ENCODE peak calls at places on chromosomes 16 and 17, in four cellular contexts. A, K, J and N are unnamed samples.

GRCh38 chr17:57632294-57632693 is 112.8 kb downstream of the CCDC182 start:
- DNase-seq in J (no peak), K (no peak), A (no peak), N (no peak)

GRCh38 chr17:50277357-50277754 is 3.1 kb downstream of the TMEM92 start:
- DNase-seq in J (no peak), K (no peak), A (no peak), N (peak)

GRCh38 chr17:57305918-57306317 is 49.6 kb downstream of the MSI2 start:
- DNase-seq in K (no peak), J (no peak), A (no peak), N (no peak)

GRCh38 chr17:44267165-44267455 is 825 bp downstream of the SLC4A1 start:
- DNase-seq in J (no peak), A (no peak), K (no peak), N (no peak)

GRCh38 chr17:50049636-50050035 is 6.3 kb upstream of the ITGA3 start:
- DNase-seq in A (no peak), K (no peak), J (peak), N (no peak)

GRCh38 chr17:77373298-77374169 is 232.8 kb downstream of the SEC14L1 start:
- DNase-seq in J (no peak), A (peak), K (peak), N (peak)

GRCh38 chr16:74064120-74064735 is 232.4 kb upstream of the PSMD7 start:
- DNase-seq in A (no peak), J (no peak), K (no peak), N (peak)

GRCh38 chr17:72416054-72416691 is 295.4 kb downstream of the SOX9 start:
- DNase-seq in A (peak), J (no peak), K (no peak), N (peak)

GRCh38 chr17:57957886-57958285 is 2.7 kb upstream of the CUEDC1 start:
- DNase-seq in J (no peak), K (no peak), A (no peak), N (no peak)

GRCh38 chr16:74771656-74772315 is 2.8 kb downstream of the FA2H start:
- DNase-seq in K (no peak), J (no peak), A (no peak), N (no peak)

GRCh38 chr17:4512156-4513112 is 13.8 kb downstream of the SPNS2 start:
- DNase-seq in K (no peak), J (no peak), A (no peak), N (no peak)

GRCh38 chr17:33013596-33014375 is 22.1 kb downstream of the SPACA3 start:
- DNase-seq in J (no peak), A (no peak), K (no peak), N (no peak)

GRCh38 chr16:4272114-4272954 is 489 bp downstream of the TFAP4 start:
- DNase-seq in K (peak), J (peak), A (peak), N (peak)

GRCh38 chr16:7550096-7550495 is 217.5 kb downstream of the RBFOX1 start:
- DNase-seq in A (no peak), J (no peak), K (no peak), N (no peak)

GRCh38 chr17:56169621-56170020 is 16.3 kb downstream of the ANKFN1 start:
- DNase-seq in A (no peak), J (no peak), K (no peak), N (no peak)

GRCh38 chr17:43515641-43516040 is 30.5 kb downstream of the ETV4 start:
- DNase-seq in J (no peak), K (no peak), A (no peak), N (no peak)

GRCh38 chr17:16027708-16028584 is 28.3 kb downstream of the TTC19 start:
- DNase-seq in J (peak), K (peak), A (no peak), N (no peak)

GRCh38 chr17:54085934-54086333 is 263.2 kb downstream of the KIF2B start:
- DNase-seq in J (no peak), K (peak), A (peak), N (no peak)

GRCh38 chr16:89369266-89369895 is 121.0 kb downstream of the ANKRD11 start:
- DNase-seq in K (no peak), J (no peak), A (no peak), N (no peak)

GRCh38 chr16:8931864-8932263 is 31.8 kb downstream of the USP7 start:
- DNase-seq in A (peak), K (peak), J (peak), N (no peak)

GRCh38 chr16:89145406-89146161 is 26.0 kb upstream of the CDH15 start:
- DNase-seq in K (no peak), J (no peak), A (no peak), N (no peak)

GRCh38 chr16:11256657-11257130 is 690 bp upstream of the SOCS1 start:
- DNase-seq in A (peak), K (peak), J (peak), N (peak)

GRCh38 chr17:78921437-78921971 is 3.7 kb downstream of the TIMP2 start:
- DNase-seq in K (no peak), A (no peak), J (no peak), N (peak)

GRCh38 chr17:7477392-7478275 is 1.8 kb downstream of the ZBTB4 start:
- DNase-seq in A (peak), J (peak), K (peak), N (peak)

GRCh38 chr17:40366076-40366860 is 1.7 kb upstream of the GJD3 start:
- DNase-seq in J (no peak), A (no peak), K (no peak), N (no peak)

GRCh38 chr17:63075969-63076368 is 109.9 kb downstream of the TANC2 start:
- DNase-seq in J (no peak), A (no peak), K (no peak), N (no peak)

GRCh38 chr16:87954361-87954760 is 3.1 kb downstream of the BANP start:
- DNase-seq in A (no peak), J (no peak), K (no peak), N (no peak)
- H3K4me2 ChIP-seq in A (no peak), J (no peak), K (no peak), N (no peak)

GRCh38 chr17:2171725-2172446 is 117.0 kb downstream of the HIC1 start:
- DNase-seq in A (no peak), K (peak), J (no peak), N (no peak)
- H3K4me2 ChIP-seq in A (no peak), K (peak), J (peak), N (peak)

DNA sequence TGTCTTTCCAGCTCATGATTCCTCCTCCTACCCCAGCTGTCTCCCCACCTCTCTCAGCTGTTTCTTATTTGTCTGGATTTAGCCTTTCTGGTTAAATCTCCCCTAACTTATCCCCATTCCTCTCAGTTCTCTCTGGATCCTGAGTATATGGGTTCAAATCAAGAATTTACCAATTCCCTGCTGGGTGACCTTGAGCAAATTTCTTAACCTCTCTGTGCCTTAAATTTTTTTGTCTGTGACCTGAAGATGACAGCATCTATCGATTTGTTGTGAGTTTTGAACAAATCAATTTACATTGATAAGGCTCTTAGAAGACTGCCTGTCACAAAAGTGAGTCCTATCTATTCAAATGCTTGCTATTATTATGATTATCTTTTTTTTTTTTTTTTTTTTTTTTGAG is 2.0 kb upstream of the KCNG4 start:
- DNase-seq in K (no peak), A (no peak), J (no peak), N (no peak)
- H3K4me2 ChIP-seq in K (no peak), A (no peak), J (no peak), N (no peak)

GRCh38 chr17:5583426-5584382 is 605 bp downstream of the NLRP1 start:
- DNase-seq in A (no peak), K (no peak), J (no peak), N (no peak)

GRCh38 chr17:5580974-5581373 is 3.3 kb downstream of the NLRP1 start:
- DNase-seq in K (no peak), J (no peak), A (no peak), N (no peak)

GRCh38 chr17:5581655-5582054 is 2.7 kb downstream of the NLRP1 start:
- DNase-seq in A (no peak), J (no peak), K (no peak), N (no peak)

GRCh38 chr17:5582177-5582885 is 2.0 kb downstream of the NLRP1 start:
- DNase-seq in J (no peak), K (no peak), A (no peak), N (no peak)

GRCh38 chr17:5580367-5580766 is 3.9 kb downstream of the NLRP1 start:
- DNase-seq in K (no peak), A (no peak), J (no peak), N (no peak)
- H3K4me2 ChIP-seq in K (no peak), A (no peak), J (no peak), N (no peak)

DNA sequence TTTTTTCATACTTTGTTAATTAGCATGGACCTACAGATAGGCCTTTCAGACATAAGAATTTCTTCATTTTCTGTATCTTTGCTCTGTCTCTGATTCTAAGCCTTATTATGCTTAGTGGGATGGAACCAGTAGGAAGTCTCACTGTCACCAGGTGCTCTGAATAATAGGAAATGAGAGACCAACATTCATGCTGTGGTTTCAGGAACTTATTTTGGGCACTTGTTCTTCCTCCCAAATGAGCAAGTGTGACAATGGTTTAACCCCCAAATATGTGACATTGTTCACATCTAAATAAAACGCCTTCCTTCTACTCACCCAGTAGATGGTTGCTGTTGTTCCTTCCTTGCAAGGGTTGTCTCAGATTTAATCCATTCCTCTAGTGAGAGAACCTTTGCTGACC is 100.2 kb downstream of the SYCE1L start:
- DNase-seq in A (no peak), J (no peak), K (no peak), N (no peak)
- H3K4me2 ChIP-seq in A (no peak), J (peak), K (no peak), N (no peak)

DNA sequence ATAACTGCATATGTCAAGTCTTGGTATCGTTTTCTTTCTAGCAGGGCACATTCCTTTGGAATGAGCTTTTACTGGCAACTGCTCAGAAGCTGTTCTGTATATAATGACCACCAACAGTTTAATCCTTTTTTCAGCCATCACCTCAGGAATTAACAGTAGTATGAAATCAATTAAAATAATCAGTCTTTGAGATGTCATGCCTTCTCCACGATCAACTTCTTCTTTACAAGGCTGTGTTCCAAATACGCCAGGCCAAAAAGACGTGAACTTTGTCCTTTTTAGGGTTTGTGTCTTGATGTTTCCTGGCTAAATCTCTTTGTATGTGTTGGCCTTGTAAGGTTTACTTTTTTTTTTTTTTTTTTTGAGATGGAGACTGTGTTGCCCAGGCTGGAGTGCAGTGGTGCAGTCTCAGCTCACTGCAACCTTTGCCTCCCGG is 54.9 kb downstream of the ABCC1 start:
- DNase-seq in K (no peak), A (no peak), J (peak), N (no peak)
- H3K4me2 ChIP-seq in K (no peak), A (no peak), J (peak), N (peak)